ENCODE peak calls at places on chromosomes 5 and 9, in eight cellular contexts. One of them, this sample, is unnamed.

GRCh38 chr9:106441283-106441682 is 421.7 kb upstream of the ZNF462 start:
- DNase-seq in CD4-positive, alpha-beta T cell: no peak
- DNase-seq in kidney glomerular epithelial cell: no peak
- DNase-seq in fibroblast of lung: no peak
- DNase-seq in activated CD8-positive, alpha-beta memory T cell treated with anti-CD3 and anti-CD28 coated beads for 1 hour: no peak
- DNase-seq in effector memory CD4-positive, alpha-beta T cell: no peak
- DNase-seq in GM13977: no peak
- DNase-seq in activated naive CD8-positive, alpha-beta T cell treated with anti-CD3 and anti-CD28 coated beads for 36 hours: no peak
- DNase-seq in this sample: no peak

GRCh38 chr5:57303985-57304384 is 130.1 kb downstream of the GPBP1 start:
- DNase-seq in CD4-positive, alpha-beta T cell: no peak
- DNase-seq in kidney glomerular epithelial cell: no peak
- DNase-seq in activated naive CD8-positive, alpha-beta T cell treated with anti-CD3 and anti-CD28 coated beads for 36 hours: no peak
- DNase-seq in effector memory CD4-positive, alpha-beta T cell: no peak
- DNase-seq in GM13977: no peak
- DNase-seq in activated CD8-positive, alpha-beta memory T cell treated with anti-CD3 and anti-CD28 coated beads for 1 hour: no peak
- DNase-seq in fibroblast of lung: no peak
- DNase-seq in this sample: no peak

GRCh38 chr9:37926737-37927590 is 23.0 kb upstream of the SLC25A51 start:
- DNase-seq in CD4-positive, alpha-beta T cell: no peak
- DNase-seq in GM13977: no peak
- DNase-seq in effector memory CD4-positive, alpha-beta T cell: no peak
- DNase-seq in activated naive CD8-positive, alpha-beta T cell treated with anti-CD3 and anti-CD28 coated beads for 36 hours: no peak
- DNase-seq in activated CD8-positive, alpha-beta memory T cell treated with anti-CD3 and anti-CD28 coated beads for 1 hour: no peak
- DNase-seq in fibroblast of lung: peak
- DNase-seq in kidney glomerular epithelial cell: no peak
- DNase-seq in this sample: no peak

GRCh38 chr9:76451234-76451633 is 7.7 kb upstream of the GCNT1 start:
- DNase-seq in CD4-positive, alpha-beta T cell: no peak
- DNase-seq in effector memory CD4-positive, alpha-beta T cell: no peak
- DNase-seq in activated CD8-positive, alpha-beta memory T cell treated with anti-CD3 and anti-CD28 coated beads for 1 hour: no peak
- DNase-seq in activated naive CD8-positive, alpha-beta T cell treated with anti-CD3 and anti-CD28 coated beads for 36 hours: no peak
- DNase-seq in kidney glomerular epithelial cell: peak
- DNase-seq in fibroblast of lung: peak
- DNase-seq in GM13977: no peak
- DNase-seq in this sample: no peak

GRCh38 chr9:137294684-137295312 is 7.3 kb downstream of the NRARP start:
- DNase-seq in activated CD8-positive, alpha-beta memory T cell treated with anti-CD3 and anti-CD28 coated beads for 1 hour: no peak
- DNase-seq in kidney glomerular epithelial cell: no peak
- DNase-seq in effector memory CD4-positive, alpha-beta T cell: no peak
- DNase-seq in CD4-positive, alpha-beta T cell: no peak
- DNase-seq in activated naive CD8-positive, alpha-beta T cell treated with anti-CD3 and anti-CD28 coated beads for 36 hours: no peak
- DNase-seq in fibroblast of lung: peak
- DNase-seq in GM13977: peak
- DNase-seq in this sample: peak

GRCh38 chr9:75667155-75667554 is 223.3 kb upstream of the PCSK5 start:
- DNase-seq in effector memory CD4-positive, alpha-beta T cell: no peak
- DNase-seq in CD4-positive, alpha-beta T cell: no peak
- DNase-seq in GM13977: no peak
- DNase-seq in fibroblast of lung: no peak
- DNase-seq in kidney glomerular epithelial cell: no peak
- DNase-seq in activated naive CD8-positive, alpha-beta T cell treated with anti-CD3 and anti-CD28 coated beads for 36 hours: no peak
- DNase-seq in activated CD8-positive, alpha-beta memory T cell treated with anti-CD3 and anti-CD28 coated beads for 1 hour: no peak
- DNase-seq in this sample: no peak

GRCh38 chr9:71285191-71285656 is 163.8 kb upstream of the TRPM3 start:
- DNase-seq in activated CD8-positive, alpha-beta memory T cell treated with anti-CD3 and anti-CD28 coated beads for 1 hour: no peak
- DNase-seq in kidney glomerular epithelial cell: peak
- DNase-seq in CD4-positive, alpha-beta T cell: peak
- DNase-seq in activated naive CD8-positive, alpha-beta T cell treated with anti-CD3 and anti-CD28 coated beads for 36 hours: peak
- DNase-seq in effector memory CD4-positive, alpha-beta T cell: no peak
- DNase-seq in fibroblast of lung: peak
- DNase-seq in GM13977: peak
- DNase-seq in this sample: no peak

GRCh38 chr5:141597394-141597793 is 21.4 kb downstream of the DIAPH1 start:
- DNase-seq in fibroblast of lung: no peak
- DNase-seq in effector memory CD4-positive, alpha-beta T cell: no peak
- DNase-seq in activated naive CD8-positive, alpha-beta T cell treated with anti-CD3 and anti-CD28 coated beads for 36 hours: no peak
- DNase-seq in GM13977: no peak
- DNase-seq in activated CD8-positive, alpha-beta memory T cell treated with anti-CD3 and anti-CD28 coated beads for 1 hour: no peak
- DNase-seq in kidney glomerular epithelial cell: no peak
- DNase-seq in CD4-positive, alpha-beta T cell: no peak
- DNase-seq in this sample: no peak

GRCh38 chr9:37341704-37342103 is 80.8 kb upstream of the GRHPR start:
- DNase-seq in activated naive CD8-positive, alpha-beta T cell treated with anti-CD3 and anti-CD28 coated beads for 36 hours: no peak
- DNase-seq in activated CD8-positive, alpha-beta memory T cell treated with anti-CD3 and anti-CD28 coated beads for 1 hour: no peak
- DNase-seq in GM13977: no peak
- DNase-seq in kidney glomerular epithelial cell: no peak
- DNase-seq in effector memory CD4-positive, alpha-beta T cell: no peak
- DNase-seq in fibroblast of lung: no peak
- DNase-seq in CD4-positive, alpha-beta T cell: no peak
- DNase-seq in this sample: no peak

GRCh38 chr5:96652769-96653455 is 9.3 kb upstream of the CAST start:
- DNase-seq in effector memory CD4-positive, alpha-beta T cell: no peak
- DNase-seq in kidney glomerular epithelial cell: no peak
- DNase-seq in CD4-positive, alpha-beta T cell: no peak
- DNase-seq in activated naive CD8-positive, alpha-beta T cell treated with anti-CD3 and anti-CD28 coated beads for 36 hours: no peak
- DNase-seq in activated CD8-positive, alpha-beta memory T cell treated with anti-CD3 and anti-CD28 coated beads for 1 hour: no peak
- DNase-seq in GM13977: no peak
- DNase-seq in fibroblast of lung: peak
- DNase-seq in this sample: no peak

GRCh38 chr9:128025756-128026155 is 41.4 kb downstream of the NAIF1 start:
- DNase-seq in fibroblast of lung: no peak
- DNase-seq in effector memory CD4-positive, alpha-beta T cell: no peak
- DNase-seq in kidney glomerular epithelial cell: no peak
- DNase-seq in CD4-positive, alpha-beta T cell: no peak
- DNase-seq in activated naive CD8-positive, alpha-beta T cell treated with anti-CD3 and anti-CD28 coated beads for 36 hours: no peak
- DNase-seq in activated CD8-positive, alpha-beta memory T cell treated with anti-CD3 and anti-CD28 coated beads for 1 hour: no peak
- DNase-seq in GM13977: no peak
- DNase-seq in this sample: no peak

GRCh38 chr9:16352791-16353401 is 517.6 kb downstream of the BNC2 start:
- DNase-seq in CD4-positive, alpha-beta T cell: no peak
- DNase-seq in activated CD8-positive, alpha-beta memory T cell treated with anti-CD3 and anti-CD28 coated beads for 1 hour: no peak
- DNase-seq in effector memory CD4-positive, alpha-beta T cell: no peak
- DNase-seq in GM13977: no peak
- DNase-seq in kidney glomerular epithelial cell: no peak
- DNase-seq in fibroblast of lung: no peak
- DNase-seq in activated naive CD8-positive, alpha-beta T cell treated with anti-CD3 and anti-CD28 coated beads for 36 hours: no peak
- DNase-seq in this sample: no peak

GRCh38 chr5:96247097-96247675 is 185.9 kb downstream of the PCSK1 start:
- DNase-seq in CD4-positive, alpha-beta T cell: no peak
- DNase-seq in fibroblast of lung: peak
- DNase-seq in activated CD8-positive, alpha-beta memory T cell treated with anti-CD3 and anti-CD28 coated beads for 1 hour: no peak
- DNase-seq in effector memory CD4-positive, alpha-beta T cell: no peak
- DNase-seq in GM13977: no peak
- DNase-seq in activated naive CD8-positive, alpha-beta T cell treated with anti-CD3 and anti-CD28 coated beads for 36 hours: no peak
- DNase-seq in kidney glomerular epithelial cell: peak
- DNase-seq in this sample: no peak

GRCh38 chr9:33230756-33231691 is 8.9 kb upstream of the SPINK4 start:
- DNase-seq in effector memory CD4-positive, alpha-beta T cell: no peak
- DNase-seq in kidney glomerular epithelial cell: peak
- DNase-seq in activated CD8-positive, alpha-beta memory T cell treated with anti-CD3 and anti-CD28 coated beads for 1 hour: no peak
- DNase-seq in fibroblast of lung: peak
- DNase-seq in GM13977: no peak
- DNase-seq in activated naive CD8-positive, alpha-beta T cell treated with anti-CD3 and anti-CD28 coated beads for 36 hours: no peak
- DNase-seq in CD4-positive, alpha-beta T cell: no peak
- DNase-seq in this sample: no peak

GRCh38 chr9:5499889-5500398 is 10.4 kb upstream of the PDCD1LG2 start:
- DNase-seq in kidney glomerular epithelial cell: no peak
- DNase-seq in effector memory CD4-positive, alpha-beta T cell: no peak
- DNase-seq in fibroblast of lung: peak
- DNase-seq in activated CD8-positive, alpha-beta memory T cell treated with anti-CD3 and anti-CD28 coated beads for 1 hour: no peak
- DNase-seq in activated naive CD8-positive, alpha-beta T cell treated with anti-CD3 and anti-CD28 coated beads for 36 hours: no peak
- DNase-seq in CD4-positive, alpha-beta T cell: no peak
- DNase-seq in GM13977: no peak
- DNase-seq in this sample: no peak

GRCh38 chr5:56443826-56444225 is 210.7 kb upstream of the ANKRD55 start:
- DNase-seq in fibroblast of lung: no peak
- DNase-seq in effector memory CD4-positive, alpha-beta T cell: no peak
- DNase-seq in CD4-positive, alpha-beta T cell: no peak
- DNase-seq in GM13977: no peak
- DNase-seq in activated naive CD8-positive, alpha-beta T cell treated with anti-CD3 and anti-CD28 coated beads for 36 hours: no peak
- DNase-seq in activated CD8-positive, alpha-beta memory T cell treated with anti-CD3 and anti-CD28 coated beads for 1 hour: no peak
- DNase-seq in kidney glomerular epithelial cell: no peak
- DNase-seq in this sample: no peak

GRCh38 chr9:126334626-126335621 is 8.3 kb downstream of the MVB12B start:
- DNase-seq in CD4-positive, alpha-beta T cell: no peak
- DNase-seq in activated CD8-positive, alpha-beta memory T cell treated with anti-CD3 and anti-CD28 coated beads for 1 hour: no peak
- DNase-seq in effector memory CD4-positive, alpha-beta T cell: no peak
- DNase-seq in fibroblast of lung: peak
- DNase-seq in GM13977: no peak
- DNase-seq in kidney glomerular epithelial cell: peak
- DNase-seq in activated naive CD8-positive, alpha-beta T cell treated with anti-CD3 and anti-CD28 coated beads for 36 hours: no peak
- DNase-seq in this sample: peak

GRCh38 chr5:135565691-135566421 is 12.9 kb downstream of the CXCL14 start:
- DNase-seq in activated CD8-positive, alpha-beta memory T cell treated with anti-CD3 and anti-CD28 coated beads for 1 hour: peak
- DNase-seq in activated naive CD8-positive, alpha-beta T cell treated with anti-CD3 and anti-CD28 coated beads for 36 hours: peak
- DNase-seq in fibroblast of lung: peak
- DNase-seq in kidney glomerular epithelial cell: peak
- DNase-seq in CD4-positive, alpha-beta T cell: peak
- DNase-seq in GM13977: peak
- DNase-seq in effector memory CD4-positive, alpha-beta T cell: peak
- DNase-seq in this sample: peak

GRCh38 chr5:143008809-143009521 is 238.8 kb downstream of the ARHGAP26 start:
- DNase-seq in fibroblast of lung: peak
- DNase-seq in activated CD8-positive, alpha-beta memory T cell treated with anti-CD3 and anti-CD28 coated beads for 1 hour: peak
- DNase-seq in CD4-positive, alpha-beta T cell: peak
- DNase-seq in activated naive CD8-positive, alpha-beta T cell treated with anti-CD3 and anti-CD28 coated beads for 36 hours: peak
- DNase-seq in GM13977: peak
- DNase-seq in kidney glomerular epithelial cell: peak
- DNase-seq in effector memory CD4-positive, alpha-beta T cell: peak
- DNase-seq in this sample: no peak

GRCh38 chr9:88651682-88652633 is 117.0 kb downstream of the NXNL2 start:
- DNase-seq in activated naive CD8-positive, alpha-beta T cell treated with anti-CD3 and anti-CD28 coated beads for 36 hours: no peak
- DNase-seq in fibroblast of lung: peak
- DNase-seq in kidney glomerular epithelial cell: peak
- DNase-seq in effector memory CD4-positive, alpha-beta T cell: no peak
- DNase-seq in activated CD8-positive, alpha-beta memory T cell treated with anti-CD3 and anti-CD28 coated beads for 1 hour: no peak
- DNase-seq in GM13977: no peak
- DNase-seq in CD4-positive, alpha-beta T cell: no peak
- DNase-seq in this sample: peak